ENCODE peak calls at places on chromosomes 11 and 22, in six cellular contexts. H, D, G, Y, I and U are unnamed samples.

GRCh38 chr11:66929753-66930152 is 28.4 kb downstream of the PC start:
- DNase-seq in D (no peak), I (no peak), G (no peak), H (no peak), Y (no peak), U (no peak)

GRCh38 chr22:42300286-42301071 is 30.0 kb upstream of the TCF20 start:
- DNase-seq in I (no peak), H (no peak), G (no peak), D (no peak), Y (no peak), U (no peak)

GRCh38 chr11:74846770-74847169 is 98.1 kb downstream of the RNF169 start:
- DNase-seq in D (no peak), Y (peak), I (no peak), G (no peak), H (no peak), U (no peak)

GRCh38 chr11:93770160-93770559 is 13.9 kb upstream of the MED17 start:
- DNase-seq in Y (no peak), G (no peak), D (no peak), H (no peak), I (no peak), U (no peak)

GRCh38 chr11:48167380-48167779 is 49.2 kb upstream of the OR4B1 start:
- DNase-seq in I (no peak), H (no peak), Y (no peak), G (no peak), D (no peak), U (no peak)

GRCh38 chr22:45229181-45229580 is 11.5 kb downstream of the KIAA0930 start:
- DNase-seq in D (no peak), I (no peak), Y (no peak), H (no peak), G (no peak), U (no peak)

GRCh38 chr11:47861762-47862161 is 13.6 kb upstream of the NUP160 start:
- DNase-seq in H (no peak), Y (peak), G (no peak), D (no peak), I (peak), U (no peak)

GRCh38 chr11:62621567-62622470 is at the start of gene B3GAT3:
- DNase-seq in I (peak), G (peak), Y (peak), H (peak), D (peak), U (peak)

GRCh38 chr22:39932918-39933649 is 27.1 kb upstream of the TMA7B start:
- DNase-seq in H (no peak), Y (peak), I (no peak), G (peak), D (no peak), U (peak)

GRCh38 chr11:88520391-88520790 is 182.9 kb upstream of the CTSC start:
- DNase-seq in Y (no peak), G (no peak), H (no peak), D (no peak), I (peak), U (no peak)

GRCh38 chr22:46368422-46368821 is 32.9 kb downstream of the TRMU start:
- DNase-seq in D (no peak), I (no peak), Y (no peak), H (no peak), G (peak), U (no peak)

GRCh38 chr11:78961938-78962701 is 387.5 kb upstream of the NARS2 start:
- DNase-seq in I (no peak), D (no peak), H (no peak), Y (no peak), G (peak), U (no peak)

GRCh38 chr22:17920145-17920605 is 104.2 kb downstream of the MICAL3 start:
- DNase-seq in D (no peak), G (peak), I (no peak), Y (no peak), H (no peak), U (peak)

GRCh38 chr22:38098410-38099249 is 11.9 kb downstream of the BAIAP2L2 start:
- DNase-seq in Y (peak), H (no peak), G (no peak), D (peak), I (no peak), U (no peak)

GRCh38 chr22:19981171-19981960 is 35.3 kb downstream of the ARVCF start:
- DNase-seq in Y (no peak), I (no peak), D (no peak), G (no peak), H (no peak), U (no peak)

GRCh38 chr22:39283312-39284141 is 35.9 kb downstream of the RPL3 start:
- DNase-seq in Y (no peak), G (peak), H (no peak), D (no peak), I (no peak), U (no peak)

GRCh38 chr11:113179181-113179701 is 135.1 kb upstream of the TTC12 start:
- DNase-seq in D (no peak), Y (no peak), I (no peak), H (no peak), G (no peak), U (no peak)

GRCh38 chr11:22304337-22304961 is 33.7 kb upstream of the SLC17A6 start:
- DNase-seq in H (no peak), I (no peak), D (no peak), Y (peak), G (peak), U (no peak)

GRCh38 chr11:77107950-77108349 is 5.3 kb downstream of the OMP start:
- DNase-seq in G (no peak), I (peak), D (peak), H (no peak), Y (peak), U (peak)

GRCh38 chr11:109864834-109865557 is 228.2 kb upstream of the ZC3H12C start:
- DNase-seq in Y (peak), G (no peak), I (peak), D (no peak), H (no peak), U (no peak)

GRCh38 chr22:46673205-46673604 is 53.0 kb downstream of the GRAMD4 start:
- DNase-seq in G (no peak), Y (no peak), D (no peak), I (no peak), H (no peak), U (no peak)

GRCh38 chr11:124867700-124868099 is 2.5 kb downstream of the ROBO3 start:
- DNase-seq in Y (no peak), D (no peak), G (peak), H (no peak), I (no peak), U (no peak)

GRCh38 chr11:124873980-124874379 is 8.7 kb downstream of the ROBO3 start:
- DNase-seq in D (no peak), H (no peak), I (no peak), Y (no peak), G (no peak), U (no peak)

GRCh38 chr22:19291218-19291579 is 320 bp downstream of the CLTCL1 start:
- DNase-seq in H (no peak), G (peak), Y (peak), I (no peak), D (no peak), U (peak)

GRCh38 chr11:34653851-34654490 is 33.1 kb downstream of the EHF start:
- DNase-seq in G (no peak), D (peak), I (peak), H (no peak), Y (peak), U (no peak)

GRCh38 chr22:22026157-22026831 is 43.7 kb upstream of the TOP3B start:
- DNase-seq in D (no peak), I (no peak), G (no peak), H (no peak), Y (no peak), U (no peak)

GRCh38 chr11:36512016-36512415 is 1.9 kb upstream of the TRAF6 start:
- DNase-seq in I (no peak), Y (no peak), H (no peak), G (no peak), D (no peak), U (no peak)

GRCh38 chr11:44619931-44620725 is 54.7 kb downstream of the CD82 start:
- DNase-seq in Y (no peak), I (no peak), G (no peak), H (no peak), D (no peak), U (peak)

GRCh38 chr22:39292561-39293074 is 26.8 kb downstream of the RPL3 start:
- DNase-seq in G (peak), Y (peak), I (peak), H (peak), D (peak), U (peak)

GRCh38 chr11:2524446-2525165 is 79.8 kb downstream of the KCNQ1 start:
- DNase-seq in I (no peak), Y (no peak), G (peak), H (no peak), D (no peak), U (peak)